ENCODE peak calls at places on chromosome 15, in ten cellular contexts. One of them, this sample, is unnamed.

GRCh38 chr15:79617071-79617470 is 184.9 kb downstream of the MINAR1 start:
- DNase-seq in T-cell: no peak
- DNase-seq in AG09319: no peak
- DNase-seq in activated gamma-delta T cell treated with Interleukin-2 at 50 U/mL for 16 hours: no peak
- DNase-seq in activated CD8-positive, alpha-beta T cell treated with anti-CD3 and anti-CD28 coated beads for 36 hours: no peak
- DNase-seq in stimulated activated CD4-positive, alpha-beta T cell treated with anti-CD3 and anti-CD28 coated beads, Interleukin-15, amount 100 ng/mL, for 1 hour: no peak
- DNase-seq in stimulated activated CD8-positive, alpha-beta memory T cell treated with anti-CD3 and anti-CD28 coated beads, Interleukin-15, amount 100 ng/mL, for 4 hours: no peak
- DNase-seq in HEK293T: no peak
- DNase-seq in uterus: no peak
- DNase-seq in sciatic nerve: no peak
- DNase-seq in this sample: no peak

GRCh38 chr15:60004019-60004845 is at the start of gene FOXB1:
- DNase-seq in T-cell: no peak
- DNase-seq in AG09319: no peak
- DNase-seq in activated gamma-delta T cell treated with Interleukin-2 at 50 U/mL for 16 hours: no peak
- DNase-seq in activated CD8-positive, alpha-beta T cell treated with anti-CD3 and anti-CD28 coated beads for 36 hours: peak; percentile 53
- DNase-seq in stimulated activated CD4-positive, alpha-beta T cell treated with anti-CD3 and anti-CD28 coated beads, Interleukin-15, amount 100 ng/mL, for 1 hour: no peak
- DNase-seq in stimulated activated CD8-positive, alpha-beta memory T cell treated with anti-CD3 and anti-CD28 coated beads, Interleukin-15, amount 100 ng/mL, for 4 hours: no peak
- DNase-seq in HEK293T: peak; percentile 45
- DNase-seq in uterus: no peak
- DNase-seq in sciatic nerve: no peak
- DNase-seq in this sample: no peak

GRCh38 chr15:68791431-68792283 is 29.0 kb downstream of the ANP32A start:
- DNase-seq in T-cell: peak; percentile 44
- DNase-seq in AG09319: no peak
- DNase-seq in activated gamma-delta T cell treated with Interleukin-2 at 50 U/mL for 16 hours: peak; percentile 57
- DNase-seq in activated CD8-positive, alpha-beta T cell treated with anti-CD3 and anti-CD28 coated beads for 36 hours: peak; percentile 88
- DNase-seq in stimulated activated CD4-positive, alpha-beta T cell treated with anti-CD3 and anti-CD28 coated beads, Interleukin-15, amount 100 ng/mL, for 1 hour: peak; percentile 11
- DNase-seq in stimulated activated CD8-positive, alpha-beta memory T cell treated with anti-CD3 and anti-CD28 coated beads, Interleukin-15, amount 100 ng/mL, for 4 hours: peak; percentile 46
- DNase-seq in HEK293T: no peak
- DNase-seq in uterus: no peak
- DNase-seq in sciatic nerve: no peak
- DNase-seq in this sample: no peak

GRCh38 chr15:86213420-86213819 is 133.7 kb downstream of the AGBL1 start:
- DNase-seq in T-cell: no peak
- DNase-seq in AG09319: no peak
- DNase-seq in activated gamma-delta T cell treated with Interleukin-2 at 50 U/mL for 16 hours: no peak
- DNase-seq in activated CD8-positive, alpha-beta T cell treated with anti-CD3 and anti-CD28 coated beads for 36 hours: no peak
- DNase-seq in stimulated activated CD4-positive, alpha-beta T cell treated with anti-CD3 and anti-CD28 coated beads, Interleukin-15, amount 100 ng/mL, for 1 hour: no peak
- DNase-seq in stimulated activated CD8-positive, alpha-beta memory T cell treated with anti-CD3 and anti-CD28 coated beads, Interleukin-15, amount 100 ng/mL, for 4 hours: no peak
- DNase-seq in HEK293T: no peak
- DNase-seq in uterus: no peak
- DNase-seq in sciatic nerve: no peak
- DNase-seq in this sample: no peak

GRCh38 chr15:69540622-69541021 is 88.0 kb downstream of the RPLP1 start:
- DNase-seq in T-cell: no peak
- DNase-seq in AG09319: no peak
- DNase-seq in activated gamma-delta T cell treated with Interleukin-2 at 50 U/mL for 16 hours: no peak
- DNase-seq in activated CD8-positive, alpha-beta T cell treated with anti-CD3 and anti-CD28 coated beads for 36 hours: no peak
- DNase-seq in stimulated activated CD4-positive, alpha-beta T cell treated with anti-CD3 and anti-CD28 coated beads, Interleukin-15, amount 100 ng/mL, for 1 hour: no peak
- DNase-seq in stimulated activated CD8-positive, alpha-beta memory T cell treated with anti-CD3 and anti-CD28 coated beads, Interleukin-15, amount 100 ng/mL, for 4 hours: no peak
- DNase-seq in HEK293T: no peak
- DNase-seq in uterus: no peak
- DNase-seq in sciatic nerve: no peak
- DNase-seq in this sample: no peak

GRCh38 chr15:27042646-27043045 is 71.7 kb downstream of the GABRG3 start:
- DNase-seq in T-cell: no peak
- DNase-seq in AG09319: no peak
- DNase-seq in activated gamma-delta T cell treated with Interleukin-2 at 50 U/mL for 16 hours: no peak
- DNase-seq in activated CD8-positive, alpha-beta T cell treated with anti-CD3 and anti-CD28 coated beads for 36 hours: no peak
- DNase-seq in stimulated activated CD4-positive, alpha-beta T cell treated with anti-CD3 and anti-CD28 coated beads, Interleukin-15, amount 100 ng/mL, for 1 hour: no peak
- DNase-seq in stimulated activated CD8-positive, alpha-beta memory T cell treated with anti-CD3 and anti-CD28 coated beads, Interleukin-15, amount 100 ng/mL, for 4 hours: no peak
- DNase-seq in HEK293T: no peak
- DNase-seq in uterus: no peak
- DNase-seq in sciatic nerve: no peak
- DNase-seq in this sample: no peak

GRCh38 chr15:74632601-74633000 is 17.0 kb downstream of the CLK3 start:
- DNase-seq in T-cell: no peak
- DNase-seq in AG09319: no peak
- DNase-seq in activated gamma-delta T cell treated with Interleukin-2 at 50 U/mL for 16 hours: no peak
- DNase-seq in activated CD8-positive, alpha-beta T cell treated with anti-CD3 and anti-CD28 coated beads for 36 hours: no peak
- DNase-seq in stimulated activated CD4-positive, alpha-beta T cell treated with anti-CD3 and anti-CD28 coated beads, Interleukin-15, amount 100 ng/mL, for 1 hour: no peak
- DNase-seq in stimulated activated CD8-positive, alpha-beta memory T cell treated with anti-CD3 and anti-CD28 coated beads, Interleukin-15, amount 100 ng/mL, for 4 hours: no peak
- DNase-seq in HEK293T: no peak
- DNase-seq in uterus: no peak
- DNase-seq in sciatic nerve: no peak
- DNase-seq in this sample: no peak

GRCh38 chr15:23074684-23075083 is 35.3 kb upstream of the TUBGCP5 start:
- DNase-seq in T-cell: no peak
- DNase-seq in AG09319: no peak
- DNase-seq in activated gamma-delta T cell treated with Interleukin-2 at 50 U/mL for 16 hours: no peak
- DNase-seq in activated CD8-positive, alpha-beta T cell treated with anti-CD3 and anti-CD28 coated beads for 36 hours: no peak
- DNase-seq in stimulated activated CD4-positive, alpha-beta T cell treated with anti-CD3 and anti-CD28 coated beads, Interleukin-15, amount 100 ng/mL, for 1 hour: no peak
- DNase-seq in stimulated activated CD8-positive, alpha-beta memory T cell treated with anti-CD3 and anti-CD28 coated beads, Interleukin-15, amount 100 ng/mL, for 4 hours: no peak
- DNase-seq in HEK293T: no peak
- DNase-seq in uterus: no peak
- DNase-seq in sciatic nerve: no peak
- DNase-seq in this sample: no peak

GRCh38 chr15:80844011-80844732 is 65.0 kb downstream of the CEMIP start:
- DNase-seq in T-cell: no peak
- DNase-seq in AG09319: no peak
- DNase-seq in activated gamma-delta T cell treated with Interleukin-2 at 50 U/mL for 16 hours: no peak
- DNase-seq in activated CD8-positive, alpha-beta T cell treated with anti-CD3 and anti-CD28 coated beads for 36 hours: no peak
- DNase-seq in stimulated activated CD4-positive, alpha-beta T cell treated with anti-CD3 and anti-CD28 coated beads, Interleukin-15, amount 100 ng/mL, for 1 hour: no peak
- DNase-seq in stimulated activated CD8-positive, alpha-beta memory T cell treated with anti-CD3 and anti-CD28 coated beads, Interleukin-15, amount 100 ng/mL, for 4 hours: no peak
- DNase-seq in HEK293T: no peak
- DNase-seq in uterus: no peak
- DNase-seq in sciatic nerve: no peak
- DNase-seq in this sample: peak; percentile 49

GRCh38 chr15:51227967-51228783 is 110.2 kb downstream of the CYP19A1 start:
- DNase-seq in T-cell: no peak
- DNase-seq in AG09319: peak; percentile 81
- DNase-seq in activated gamma-delta T cell treated with Interleukin-2 at 50 U/mL for 16 hours: no peak
- DNase-seq in activated CD8-positive, alpha-beta T cell treated with anti-CD3 and anti-CD28 coated beads for 36 hours: peak; percentile 48
- DNase-seq in stimulated activated CD4-positive, alpha-beta T cell treated with anti-CD3 and anti-CD28 coated beads, Interleukin-15, amount 100 ng/mL, for 1 hour: no peak
- DNase-seq in stimulated activated CD8-positive, alpha-beta memory T cell treated with anti-CD3 and anti-CD28 coated beads, Interleukin-15, amount 100 ng/mL, for 4 hours: no peak
- DNase-seq in HEK293T: no peak
- DNase-seq in uterus: no peak
- DNase-seq in sciatic nerve: no peak
- DNase-seq in this sample: peak; percentile 15

GRCh38 chr15:27039163-27039562 is 68.2 kb downstream of the GABRG3 start:
- DNase-seq in T-cell: no peak
- DNase-seq in AG09319: no peak
- DNase-seq in activated gamma-delta T cell treated with Interleukin-2 at 50 U/mL for 16 hours: no peak
- DNase-seq in activated CD8-positive, alpha-beta T cell treated with anti-CD3 and anti-CD28 coated beads for 36 hours: no peak
- DNase-seq in stimulated activated CD4-positive, alpha-beta T cell treated with anti-CD3 and anti-CD28 coated beads, Interleukin-15, amount 100 ng/mL, for 1 hour: no peak
- DNase-seq in stimulated activated CD8-positive, alpha-beta memory T cell treated with anti-CD3 and anti-CD28 coated beads, Interleukin-15, amount 100 ng/mL, for 4 hours: no peak
- DNase-seq in HEK293T: no peak
- DNase-seq in uterus: no peak
- DNase-seq in sciatic nerve: no peak
- DNase-seq in this sample: no peak

GRCh38 chr15:97903560-97904195 is 56.8 kb upstream of the ARRDC4 start:
- DNase-seq in T-cell: no peak
- DNase-seq in AG09319: no peak
- DNase-seq in activated gamma-delta T cell treated with Interleukin-2 at 50 U/mL for 16 hours: no peak
- DNase-seq in activated CD8-positive, alpha-beta T cell treated with anti-CD3 and anti-CD28 coated beads for 36 hours: peak; percentile 2
- DNase-seq in stimulated activated CD4-positive, alpha-beta T cell treated with anti-CD3 and anti-CD28 coated beads, Interleukin-15, amount 100 ng/mL, for 1 hour: no peak
- DNase-seq in stimulated activated CD8-positive, alpha-beta memory T cell treated with anti-CD3 and anti-CD28 coated beads, Interleukin-15, amount 100 ng/mL, for 4 hours: no peak
- DNase-seq in HEK293T: no peak
- DNase-seq in uterus: no peak
- DNase-seq in sciatic nerve: no peak
- DNase-seq in this sample: no peak

GRCh38 chr15:69782809-69783208 is 314.9 kb downstream of the TLE3 start:
- DNase-seq in T-cell: peak; percentile 56
- DNase-seq in AG09319: no peak
- DNase-seq in activated gamma-delta T cell treated with Interleukin-2 at 50 U/mL for 16 hours: peak; percentile 36
- DNase-seq in activated CD8-positive, alpha-beta T cell treated with anti-CD3 and anti-CD28 coated beads for 36 hours: peak; percentile 69
- DNase-seq in stimulated activated CD4-positive, alpha-beta T cell treated with anti-CD3 and anti-CD28 coated beads, Interleukin-15, amount 100 ng/mL, for 1 hour: no peak
- DNase-seq in stimulated activated CD8-positive, alpha-beta memory T cell treated with anti-CD3 and anti-CD28 coated beads, Interleukin-15, amount 100 ng/mL, for 4 hours: no peak
- DNase-seq in HEK293T: no peak
- DNase-seq in uterus: no peak
- DNase-seq in sciatic nerve: no peak
- DNase-seq in this sample: no peak

GRCh38 chr15:84817461-84818081 is 415 bp downstream of the ALPK3 start:
- DNase-seq in T-cell: no peak
- DNase-seq in AG09319: no peak
- DNase-seq in activated gamma-delta T cell treated with Interleukin-2 at 50 U/mL for 16 hours: no peak
- DNase-seq in activated CD8-positive, alpha-beta T cell treated with anti-CD3 and anti-CD28 coated beads for 36 hours: no peak
- DNase-seq in stimulated activated CD4-positive, alpha-beta T cell treated with anti-CD3 and anti-CD28 coated beads, Interleukin-15, amount 100 ng/mL, for 1 hour: no peak
- DNase-seq in stimulated activated CD8-positive, alpha-beta memory T cell treated with anti-CD3 and anti-CD28 coated beads, Interleukin-15, amount 100 ng/mL, for 4 hours: no peak
- DNase-seq in HEK293T: no peak
- DNase-seq in uterus: no peak
- DNase-seq in sciatic nerve: no peak
- DNase-seq in this sample: no peak

GRCh38 chr15:70778258-70779076 is 15.1 kb upstream of the UACA start:
- DNase-seq in T-cell: no peak
- DNase-seq in AG09319: no peak
- DNase-seq in activated gamma-delta T cell treated with Interleukin-2 at 50 U/mL for 16 hours: no peak
- DNase-seq in activated CD8-positive, alpha-beta T cell treated with anti-CD3 and anti-CD28 coated beads for 36 hours: no peak
- DNase-seq in stimulated activated CD4-positive, alpha-beta T cell treated with anti-CD3 and anti-CD28 coated beads, Interleukin-15, amount 100 ng/mL, for 1 hour: no peak
- DNase-seq in stimulated activated CD8-positive, alpha-beta memory T cell treated with anti-CD3 and anti-CD28 coated beads, Interleukin-15, amount 100 ng/mL, for 4 hours: no peak
- DNase-seq in HEK293T: no peak
- DNase-seq in uterus: no peak
- DNase-seq in sciatic nerve: no peak
- DNase-seq in this sample: no peak

GRCh38 chr15:89863918-89864317 is 29.9 kb downstream of the AP3S2 start:
- DNase-seq in T-cell: no peak
- DNase-seq in AG09319: no peak
- DNase-seq in activated gamma-delta T cell treated with Interleukin-2 at 50 U/mL for 16 hours: no peak
- DNase-seq in activated CD8-positive, alpha-beta T cell treated with anti-CD3 and anti-CD28 coated beads for 36 hours: no peak
- DNase-seq in stimulated activated CD4-positive, alpha-beta T cell treated with anti-CD3 and anti-CD28 coated beads, Interleukin-15, amount 100 ng/mL, for 1 hour: no peak
- DNase-seq in stimulated activated CD8-positive, alpha-beta memory T cell treated with anti-CD3 and anti-CD28 coated beads, Interleukin-15, amount 100 ng/mL, for 4 hours: no peak
- DNase-seq in HEK293T: no peak
- DNase-seq in uterus: no peak
- DNase-seq in sciatic nerve: no peak
- DNase-seq in this sample: no peak

GRCh38 chr15:61996056-61996635 is 64.1 kb downstream of the VPS13C start:
- DNase-seq in T-cell: no peak
- DNase-seq in AG09319: no peak
- DNase-seq in activated gamma-delta T cell treated with Interleukin-2 at 50 U/mL for 16 hours: no peak
- DNase-seq in activated CD8-positive, alpha-beta T cell treated with anti-CD3 and anti-CD28 coated beads for 36 hours: no peak
- DNase-seq in stimulated activated CD4-positive, alpha-beta T cell treated with anti-CD3 and anti-CD28 coated beads, Interleukin-15, amount 100 ng/mL, for 1 hour: no peak
- DNase-seq in stimulated activated CD8-positive, alpha-beta memory T cell treated with anti-CD3 and anti-CD28 coated beads, Interleukin-15, amount 100 ng/mL, for 4 hours: no peak
- DNase-seq in HEK293T: no peak
- DNase-seq in uterus: no peak
- DNase-seq in sciatic nerve: no peak
- DNase-seq in this sample: no peak

GRCh38 chr15:80977627-80978036 is 12.0 kb downstream of the MESD start:
- DNase-seq in T-cell: peak; percentile 11
- DNase-seq in AG09319: no peak
- DNase-seq in activated gamma-delta T cell treated with Interleukin-2 at 50 U/mL for 16 hours: peak; percentile 13
- DNase-seq in activated CD8-positive, alpha-beta T cell treated with anti-CD3 and anti-CD28 coated beads for 36 hours: peak; percentile 69
- DNase-seq in stimulated activated CD4-positive, alpha-beta T cell treated with anti-CD3 and anti-CD28 coated beads, Interleukin-15, amount 100 ng/mL, for 1 hour: no peak
- DNase-seq in stimulated activated CD8-positive, alpha-beta memory T cell treated with anti-CD3 and anti-CD28 coated beads, Interleukin-15, amount 100 ng/mL, for 4 hours: no peak
- DNase-seq in HEK293T: peak; percentile 85
- DNase-seq in uterus: peak; percentile 45
- DNase-seq in sciatic nerve: peak; percentile 83
- DNase-seq in this sample: no peak

GRCh38 chr15:67521770-67522568 is 1.0 kb downstream of the C15orf61 start:
- DNase-seq in T-cell: no peak
- DNase-seq in AG09319: no peak
- DNase-seq in activated gamma-delta T cell treated with Interleukin-2 at 50 U/mL for 16 hours: no peak
- DNase-seq in activated CD8-positive, alpha-beta T cell treated with anti-CD3 and anti-CD28 coated beads for 36 hours: no peak
- DNase-seq in stimulated activated CD4-positive, alpha-beta T cell treated with anti-CD3 and anti-CD28 coated beads, Interleukin-15, amount 100 ng/mL, for 1 hour: no peak
- DNase-seq in stimulated activated CD8-positive, alpha-beta memory T cell treated with anti-CD3 and anti-CD28 coated beads, Interleukin-15, amount 100 ng/mL, for 4 hours: no peak
- DNase-seq in HEK293T: no peak
- DNase-seq in uterus: no peak
- DNase-seq in sciatic nerve: no peak
- DNase-seq in this sample: peak; percentile 24

GRCh38 chr15:43901485-43901884 is 74.7 kb downstream of the WDR76 start:
- DNase-seq in T-cell: no peak
- DNase-seq in AG09319: no peak
- DNase-seq in activated gamma-delta T cell treated with Interleukin-2 at 50 U/mL for 16 hours: no peak
- DNase-seq in activated CD8-positive, alpha-beta T cell treated with anti-CD3 and anti-CD28 coated beads for 36 hours: no peak
- DNase-seq in stimulated activated CD4-positive, alpha-beta T cell treated with anti-CD3 and anti-CD28 coated beads, Interleukin-15, amount 100 ng/mL, for 1 hour: no peak
- DNase-seq in stimulated activated CD8-positive, alpha-beta memory T cell treated with anti-CD3 and anti-CD28 coated beads, Interleukin-15, amount 100 ng/mL, for 4 hours: no peak
- DNase-seq in HEK293T: no peak
- DNase-seq in uterus: no peak
- DNase-seq in sciatic nerve: no peak
- DNase-seq in this sample: no peak

GRCh38 chr15:73948982-73949381 is 22.7 kb downstream of the LOXL1 start:
- DNase-seq in T-cell: no peak
- DNase-seq in AG09319: no peak
- DNase-seq in activated gamma-delta T cell treated with Interleukin-2 at 50 U/mL for 16 hours: no peak
- DNase-seq in activated CD8-positive, alpha-beta T cell treated with anti-CD3 and anti-CD28 coated beads for 36 hours: no peak
- DNase-seq in stimulated activated CD4-positive, alpha-beta T cell treated with anti-CD3 and anti-CD28 coated beads, Interleukin-15, amount 100 ng/mL, for 1 hour: no peak
- DNase-seq in stimulated activated CD8-positive, alpha-beta memory T cell treated with anti-CD3 and anti-CD28 coated beads, Interleukin-15, amount 100 ng/mL, for 4 hours: no peak
- DNase-seq in HEK293T: no peak
- DNase-seq in uterus: no peak
- DNase-seq in sciatic nerve: no peak
- DNase-seq in this sample: no peak

GRCh38 chr15:93024716-93025624 is 64.0 kb downstream of the RGMA start:
- DNase-seq in T-cell: no peak
- DNase-seq in AG09319: no peak
- DNase-seq in activated gamma-delta T cell treated with Interleukin-2 at 50 U/mL for 16 hours: no peak
- DNase-seq in activated CD8-positive, alpha-beta T cell treated with anti-CD3 and anti-CD28 coated beads for 36 hours: no peak
- DNase-seq in stimulated activated CD4-positive, alpha-beta T cell treated with anti-CD3 and anti-CD28 coated beads, Interleukin-15, amount 100 ng/mL, for 1 hour: no peak
- DNase-seq in stimulated activated CD8-positive, alpha-beta memory T cell treated with anti-CD3 and anti-CD28 coated beads, Interleukin-15, amount 100 ng/mL, for 4 hours: no peak
- DNase-seq in HEK293T: no peak
- DNase-seq in uterus: no peak
- DNase-seq in sciatic nerve: no peak
- DNase-seq in this sample: no peak

GRCh38 chr15:72722071-72722696 is 36.2 kb downstream of the BBS4 start:
- DNase-seq in T-cell: peak; percentile 61
- DNase-seq in AG09319: peak; percentile 51
- DNase-seq in activated gamma-delta T cell treated with Interleukin-2 at 50 U/mL for 16 hours: peak; percentile 60
- DNase-seq in activated CD8-positive, alpha-beta T cell treated with anti-CD3 and anti-CD28 coated beads for 36 hours: peak; percentile 81
- DNase-seq in stimulated activated CD4-positive, alpha-beta T cell treated with anti-CD3 and anti-CD28 coated beads, Interleukin-15, amount 100 ng/mL, for 1 hour: peak; percentile 51
- DNase-seq in stimulated activated CD8-positive, alpha-beta memory T cell treated with anti-CD3 and anti-CD28 coated beads, Interleukin-15, amount 100 ng/mL, for 4 hours: peak; percentile 13
- DNase-seq in HEK293T: peak; percentile 68
- DNase-seq in uterus: peak; percentile 25
- DNase-seq in sciatic nerve: peak; percentile 73
- DNase-seq in this sample: no peak

GRCh38 chr15:78479650-78480049 is 27.7 kb upstream of the HYKK start:
- DNase-seq in T-cell: no peak
- DNase-seq in AG09319: no peak
- DNase-seq in activated gamma-delta T cell treated with Interleukin-2 at 50 U/mL for 16 hours: no peak
- DNase-seq in activated CD8-positive, alpha-beta T cell treated with anti-CD3 and anti-CD28 coated beads for 36 hours: no peak
- DNase-seq in stimulated activated CD4-positive, alpha-beta T cell treated with anti-CD3 and anti-CD28 coated beads, Interleukin-15, amount 100 ng/mL, for 1 hour: no peak
- DNase-seq in stimulated activated CD8-positive, alpha-beta memory T cell treated with anti-CD3 and anti-CD28 coated beads, Interleukin-15, amount 100 ng/mL, for 4 hours: no peak
- DNase-seq in HEK293T: no peak
- DNase-seq in uterus: no peak
- DNase-seq in sciatic nerve: no peak
- DNase-seq in this sample: no peak

GRCh38 chr15:34664418-34664817 is 81.0 kb upstream of the GOLGA8B start:
- DNase-seq in T-cell: no peak
- DNase-seq in AG09319: no peak
- DNase-seq in activated gamma-delta T cell treated with Interleukin-2 at 50 U/mL for 16 hours: no peak
- DNase-seq in activated CD8-positive, alpha-beta T cell treated with anti-CD3 and anti-CD28 coated beads for 36 hours: no peak
- DNase-seq in stimulated activated CD4-positive, alpha-beta T cell treated with anti-CD3 and anti-CD28 coated beads, Interleukin-15, amount 100 ng/mL, for 1 hour: no peak
- DNase-seq in stimulated activated CD8-positive, alpha-beta memory T cell treated with anti-CD3 and anti-CD28 coated beads, Interleukin-15, amount 100 ng/mL, for 4 hours: no peak
- DNase-seq in HEK293T: no peak
- DNase-seq in uterus: no peak
- DNase-seq in sciatic nerve: no peak
- DNase-seq in this sample: no peak

GRCh38 chr15:39202641-39203040 is 378.2 kb upstream of the THBS1 start:
- DNase-seq in T-cell: no peak
- DNase-seq in AG09319: no peak
- DNase-seq in activated gamma-delta T cell treated with Interleukin-2 at 50 U/mL for 16 hours: no peak
- DNase-seq in activated CD8-positive, alpha-beta T cell treated with anti-CD3 and anti-CD28 coated beads for 36 hours: no peak
- DNase-seq in stimulated activated CD4-positive, alpha-beta T cell treated with anti-CD3 and anti-CD28 coated beads, Interleukin-15, amount 100 ng/mL, for 1 hour: no peak
- DNase-seq in stimulated activated CD8-positive, alpha-beta memory T cell treated with anti-CD3 and anti-CD28 coated beads, Interleukin-15, amount 100 ng/mL, for 4 hours: no peak
- DNase-seq in HEK293T: no peak
- DNase-seq in uterus: no peak
- DNase-seq in sciatic nerve: no peak
- DNase-seq in this sample: no peak

GRCh38 chr15:27422997-27423396 is 452.0 kb downstream of the GABRG3 start:
- DNase-seq in T-cell: no peak
- DNase-seq in AG09319: no peak
- DNase-seq in activated gamma-delta T cell treated with Interleukin-2 at 50 U/mL for 16 hours: no peak
- DNase-seq in activated CD8-positive, alpha-beta T cell treated with anti-CD3 and anti-CD28 coated beads for 36 hours: no peak
- DNase-seq in stimulated activated CD4-positive, alpha-beta T cell treated with anti-CD3 and anti-CD28 coated beads, Interleukin-15, amount 100 ng/mL, for 1 hour: no peak
- DNase-seq in stimulated activated CD8-positive, alpha-beta memory T cell treated with anti-CD3 and anti-CD28 coated beads, Interleukin-15, amount 100 ng/mL, for 4 hours: no peak
- DNase-seq in HEK293T: no peak
- DNase-seq in uterus: no peak
- DNase-seq in sciatic nerve: no peak
- DNase-seq in this sample: no peak

GRCh38 chr15:78129098-78130011 is 1.9 kb downstream of the CIB2 start:
- DNase-seq in T-cell: no peak
- DNase-seq in AG09319: no peak
- DNase-seq in activated gamma-delta T cell treated with Interleukin-2 at 50 U/mL for 16 hours: no peak
- DNase-seq in activated CD8-positive, alpha-beta T cell treated with anti-CD3 and anti-CD28 coated beads for 36 hours: no peak
- DNase-seq in stimulated activated CD4-positive, alpha-beta T cell treated with anti-CD3 and anti-CD28 coated beads, Interleukin-15, amount 100 ng/mL, for 1 hour: no peak
- DNase-seq in stimulated activated CD8-positive, alpha-beta memory T cell treated with anti-CD3 and anti-CD28 coated beads, Interleukin-15, amount 100 ng/mL, for 4 hours: no peak
- DNase-seq in HEK293T: no peak
- DNase-seq in uterus: no peak
- DNase-seq in sciatic nerve: no peak
- DNase-seq in this sample: no peak

This sample was measured in frontal cortex.